ENCODE peak calls at places on chromosomes 3 and 15, in eight cellular contexts. R is ELR, B is HEK293T, X is globus pallidus, U is heart right ventricle, H is endothelial cell, N is uterus, I is AG09309. O is an unnamed sample.

GRCh38 chr3:135887220-135887619 is 78.3 kb upstream of the PPP2R3A start:
- DNase-seq in R (peak), B (no peak), X (no peak), U (no peak), H (no peak), N (no peak), I (peak), O (peak)

GRCh38 chr3:7682822-7683229 is 818.8 kb upstream of the LMCD1 start:
- DNase-seq in R (no peak), B (no peak), X (no peak), U (no peak), H (no peak), N (no peak), I (no peak), O (peak)

GRCh38 chr3:184808021-184808420 is 3.9 kb upstream of the VPS8 start:
- DNase-seq in R (peak), B (no peak), X (no peak), U (no peak), H (no peak), N (no peak), I (no peak), O (no peak)

GRCh38 chr3:179967622-179968021 is 69.1 kb downstream of the PEX5L start:
- DNase-seq in R (peak), B (no peak), X (no peak), U (no peak), H (no peak), N (no peak), I (peak), O (no peak)

GRCh38 chr3:170773682-170774081 is 96.3 kb downstream of the RPL22L1 start:
- DNase-seq in R (no peak), B (no peak), X (no peak), U (no peak), H (no peak), N (no peak), I (no peak), O (no peak)

GRCh38 chr3:66395635-66396034 is 105.2 kb downstream of the LRIG1 start:
- DNase-seq in R (no peak), B (no peak), X (no peak), U (no peak), H (no peak), N (no peak), I (no peak), O (no peak)

GRCh38 chr3:111285691-111286090 is 214.1 kb downstream of the NECTIN3 start:
- DNase-seq in R (no peak), B (no peak), X (no peak), U (no peak), H (no peak), N (no peak), I (no peak), O (no peak)

GRCh38 chr15:76398702-76399101 is 62.1 kb downstream of the ISL2 start:
- DNase-seq in R (no peak), B (no peak), X (no peak), U (no peak), H (no peak), N (no peak), I (no peak), O (no peak)

GRCh38 chr15:74542192-74543042 is 1.4 kb downstream of the ARID3B start:
- DNase-seq in R (no peak), B (no peak), X (no peak), U (no peak), H (no peak), N (no peak), I (no peak), O (no peak)

GRCh38 chr3:141894524-141895176 is 18.2 kb downstream of the ATP1B3 start:
- DNase-seq in R (peak), B (no peak), X (no peak), U (no peak), H (no peak), N (no peak), I (peak), O (peak)

GRCh38 chr15:30923429-30923828 is 19.7 kb downstream of the FAN1 start:
- DNase-seq in R (no peak), B (no peak), X (peak), U (peak), H (no peak), N (no peak), I (no peak), O (no peak)

GRCh38 chr15:71761649-71762048 is 48.7 kb upstream of the NR2E3 start:
- DNase-seq in R (peak), B (no peak), X (no peak), U (no peak), H (no peak), N (no peak), I (peak), O (peak)

GRCh38 chr3:137035631-137036030 is 77.8 kb downstream of the IL20RB start:
- DNase-seq in R (peak), B (peak), X (no peak), U (no peak), H (peak), N (no peak), I (no peak), O (no peak)

GRCh38 chr3:156681003-156681402 is 6.6 kb downstream of the TIPARP start:
- DNase-seq in R (peak), B (no peak), X (no peak), U (no peak), H (peak), N (peak), I (peak), O (no peak)

GRCh38 chr15:61188168-61188567 is 40.9 kb downstream of the RORA start:
- DNase-seq in R (no peak), B (no peak), X (no peak), U (no peak), H (no peak), N (no peak), I (no peak), O (no peak)

O was measured in A172.